ENCODE peak calls at places on chromosomes 3 and 15, in ten cellular contexts. S is CD8-positive, alpha-beta T cell; C is caudate nucleus; K is brain microvascular endothelial cell; Q is fibroblast of lung; J is adrenal gland; O is right cardiac atrium; Z is psoas muscle; M is PC-9; I is tibial nerve. U is an unnamed sample.

GRCh38 chr3:172287811-172288477 is 160.3 kb downstream of the GHSR start:
- DNase-seq in S (no peak), K (no peak), Q (no peak), I (no peak), Z (peak), J (no peak), C (no peak), O (no peak), M (no peak), U (no peak)

GRCh38 chr3:119586707-119587317 is 7.5 kb downstream of the ADPRH start:
- DNase-seq in Q (peak), I (no peak), K (no peak), J (no peak), S (no peak), C (no peak), O (no peak), Z (no peak), M (no peak), U (no peak)

GRCh38 chr15:64461577-64462162 is 1.3 kb downstream of the ZNF609 start:
- DNase-seq in J (peak), I (no peak), M (no peak), S (no peak), K (peak), Q (peak), C (no peak), O (no peak), Z (no peak), U (no peak)

GRCh38 chr15:25866874-25867273 is 3.7 kb upstream of the ATP10A start:
- DNase-seq in Q (no peak), M (no peak), J (no peak), Z (no peak), S (no peak), O (no peak), K (no peak), I (no peak), C (no peak), U (no peak)

GRCh38 chr15:56996093-56996492 is 77.6 kb downstream of the TCF12 start:
- DNase-seq in S (no peak), Q (peak), Z (no peak), O (no peak), C (no peak), J (no peak), M (no peak), K (no peak), I (no peak), U (no peak)

GRCh38 chr15:61871926-61872522 is 188.2 kb downstream of the VPS13C start:
- DNase-seq in Z (no peak), O (no peak), C (no peak), J (no peak), Q (peak), S (no peak), K (no peak), I (no peak), M (no peak), U (no peak)

GRCh38 chr3:52792961-52793695 is 1.5 kb upstream of the ITIH3 start:
- DNase-seq in I (no peak), K (no peak), O (no peak), C (no peak), Q (peak), Z (no peak), J (no peak), S (no peak), M (no peak), U (no peak)

GRCh38 chr15:40964634-40965033 is 11.4 kb downstream of the CHAC1 start:
- DNase-seq in Q (no peak), O (no peak), S (no peak), I (no peak), M (no peak), K (no peak), C (no peak), J (no peak), Z (no peak), U (no peak)

GRCh38 chr3:124995460-124995994 is 60.3 kb downstream of the HEG1 start:
- DNase-seq in I (peak), C (peak), M (peak), Q (no peak), O (peak), J (peak), K (no peak), S (peak), Z (peak), U (no peak)

GRCh38 chr3:95813261-95813660 is 1001.1 kb upstream of the EPHA6 start:
- DNase-seq in Z (no peak), S (no peak), I (no peak), Q (peak), M (no peak), O (no peak), C (no peak), J (no peak), K (no peak), U (no peak)

GRCh38 chr3:194301730-194302129 is 49.4 kb downstream of the CPN2 start:
- DNase-seq in M (no peak), C (no peak), J (peak), O (no peak), I (no peak), K (no peak), S (no peak), Z (no peak), Q (no peak), U (no peak)

GRCh38 chr3:150135321-150135721 is 164.6 kb upstream of the PFN2 start:
- DNase-seq in J (no peak), M (no peak), Q (peak), S (no peak), O (no peak), K (no peak), I (no peak), Z (no peak), C (no peak), U (no peak)

GRCh38 chr3:13844911-13845310 is 35.0 kb downstream of the WNT7A start:
- DNase-seq in I (no peak), S (no peak), Q (no peak), J (no peak), Z (no peak), O (no peak), C (no peak), M (no peak), K (no peak), U (no peak)

GRCh38 chr15:45391746-45392711 is 13.7 kb upstream of the GATM start:
- DNase-seq in Z (no peak), M (no peak), Q (no peak), C (no peak), K (no peak), O (no peak), J (no peak), S (no peak), I (no peak), U (no peak)

GRCh38 chr3:32448686-32449474 is 53.8 kb downstream of the CMTM6 start:
- DNase-seq in S (no peak), K (no peak), I (no peak), J (no peak), O (no peak), M (no peak), Z (no peak), Q (no peak), C (no peak), U (no peak)

GRCh38 chr15:62618432-62618831 is 424.1 kb upstream of the TPM1 start:
- DNase-seq in Q (peak), M (no peak), S (no peak), J (no peak), I (no peak), K (peak), Z (no peak), O (no peak), C (no peak), U (no peak)

GRCh38 chr3:70982700-70983140 is 600.8 kb downstream of the FOXP1 start:
- DNase-seq in I (peak), C (no peak), S (no peak), O (peak), M (peak), K (peak), Q (peak), Z (peak), J (peak), U (peak)

GRCh38 chr3:71488391-71488809 is 95.1 kb downstream of the FOXP1 start:
- DNase-seq in C (no peak), I (no peak), O (no peak), S (no peak), M (no peak), Q (no peak), K (no peak), Z (no peak), J (no peak), U (no peak)

GRCh38 chr3:187794731-187795130 is 49.5 kb upstream of the BCL6 start:
- DNase-seq in C (no peak), K (no peak), Q (no peak), O (no peak), M (no peak), J (no peak), I (no peak), Z (no peak), S (no peak), U (no peak)

GRCh38 chr3:195075941-195076875 is 194.8 kb downstream of the XXYLT1 start:
- DNase-seq in Q (no peak), C (no peak), M (no peak), J (no peak), I (no peak), O (peak), K (no peak), S (no peak), Z (peak), U (no peak)

GRCh38 chr15:77974098-77974414 is 103.5 kb downstream of the TBC1D2B start:
- DNase-seq in C (no peak), I (no peak), Z (peak), M (peak), K (peak), O (peak), J (peak), S (no peak), Q (peak), U (no peak)

GRCh38 chr15:44082558-44083151 is 112.4 kb downstream of the FRMD5 start:
- DNase-seq in M (no peak), Q (peak), O (no peak), Z (no peak), J (no peak), C (no peak), I (no peak), K (no peak), S (no peak), U (no peak)

GRCh38 chr15:60155661-60156060 is 151.6 kb downstream of the FOXB1 start:
- DNase-seq in Z (no peak), I (no peak), K (peak), O (no peak), S (no peak), M (no peak), C (no peak), Q (peak), J (no peak), U (no peak)

GRCh38 chr3:193853511-193854219 is 260.7 kb downstream of the OPA1 start:
- DNase-seq in M (peak), Q (no peak), K (no peak), O (no peak), I (no peak), S (no peak), J (peak), Z (no peak), C (no peak), U (no peak)

GRCh38 chr3:69094467-69095205 is 9.9 kb downstream of the ARL6IP5 start:
- DNase-seq in S (no peak), Z (no peak), O (no peak), Q (peak), J (no peak), K (peak), I (no peak), C (no peak), M (no peak), U (no peak)

GRCh38 chr3:171462224-171462623 is 2.0 kb upstream of the TNIK start:
- DNase-seq in S (no peak), M (no peak), K (no peak), J (no peak), C (no peak), Z (no peak), Q (no peak), I (no peak), O (no peak), U (no peak)

GRCh38 chr3:132570011-132570410 is 27.1 kb upstream of the ACKR4 start:
- DNase-seq in O (no peak), C (no peak), J (no peak), Q (no peak), M (no peak), Z (no peak), S (no peak), K (no peak), I (no peak), U (no peak)
- H3K27ac ChIP-seq in O (no peak), C (no peak), J (no peak), Q (no peak), M (no peak), Z (no peak), S (no peak), K (no peak), I (no peak), U (no peak)

GRCh38 chr3:99087277-99087676 is 185.8 kb upstream of the DCBLD2 start:
- DNase-seq in Q (no peak), C (no peak), K (no peak), M (no peak), O (no peak), S (no peak), Z (no peak), I (no peak), J (no peak), U (no peak)
- H3K27ac ChIP-seq in Q (no peak), C (no peak), K (no peak), M (no peak), O (no peak), S (no peak), Z (no peak), I (no peak), J (no peak), U (no peak)

GRCh38 chr3:45565341-45565740 is 29.2 kb upstream of the LIMD1 start:
- DNase-seq in K (no peak), I (no peak), S (no peak), Q (no peak), O (no peak), C (no peak), Z (no peak), J (no peak), M (no peak), U (no peak)
- H3K27ac ChIP-seq in K (no peak), I (no peak), S (no peak), Q (no peak), O (no peak), C (no peak), Z (no peak), J (no peak), M (no peak), U (no peak)

GRCh38 chr3:157122116-157122515 is 37.8 kb downstream of the CCNL1 start:
- DNase-seq in I (no peak), Z (no peak), O (no peak), Q (peak), M (peak), J (no peak), C (no peak), S (no peak), K (peak), U (no peak)

GRCh38 chr3:157127268-157127667 is 32.7 kb downstream of the CCNL1 start:
- DNase-seq in I (no peak), C (no peak), J (no peak), Z (no peak), Q (peak), O (no peak), M (no peak), S (no peak), K (no peak), U (no peak)

GRCh38 chr3:157123621-157124020 is 36.3 kb downstream of the CCNL1 start:
- DNase-seq in Z (no peak), O (no peak), K (no peak), S (no peak), M (no peak), Q (peak), I (no peak), J (no peak), C (no peak), U (no peak)

GRCh38 chr3:157126365-157126764 is 33.6 kb downstream of the CCNL1 start:
- DNase-seq in I (no peak), Z (no peak), Q (no peak), M (no peak), C (no peak), S (no peak), J (no peak), K (no peak), O (no peak), U (no peak)

GRCh38 chr3:157125101-157125500 is 34.8 kb downstream of the CCNL1 start:
- DNase-seq in K (no peak), M (no peak), I (no peak), O (no peak), Z (no peak), Q (peak), C (no peak), J (no peak), S (no peak), U (no peak)
- H3K27ac ChIP-seq in K (no peak), M (peak), I (no peak), O (no peak), Z (no peak), Q (no peak), C (no peak), J (no peak), S (no peak), U (no peak)

U was measured in substantia nigra.